ENCODE peak calls at places on chromosomes 12 and 14, in nine cellular contexts. Z, W, R, O, F, A, L, X and D are unnamed samples. For H3K4me1, the result is how much of the 10 kb centered on the place peaks cover.

GRCh38 chr14:105588236-105588860 is 62.0 kb downstream of the TMEM121 start:
- DNase-seq in Z (no peak), R (no peak), W (no peak), A (no peak), L (no peak), O (no peak), F (no peak), X (no peak), D (peak)

GRCh38 chr14:92586001-92586947 is 72.7 kb downstream of the RIN3 start:
- DNase-seq in A (no peak), O (no peak), X (no peak), Z (peak), L (peak), F (peak), W (no peak), R (peak), D (no peak)

GRCh38 chr14:65462411-65462810 is 49.9 kb downstream of the FUT8 start:
- DNase-seq in R (no peak), Z (no peak), O (no peak), L (no peak), F (peak), X (no peak), W (no peak), A (no peak), D (no peak)

GRCh38 chr12:10722905-10723866 is at the start of gene YBX3:
- DNase-seq in F (peak), A (peak), O (peak), W (peak), L (peak), Z (peak), R (no peak), X (peak), D (peak)

GRCh38 chr14:106844608-106845285 is 1318.4 kb downstream of the TMEM121 start:
- DNase-seq in O (no peak), A (no peak), R (peak), L (no peak), W (peak), X (no peak), F (no peak), Z (peak), D (peak)

GRCh38 chr12:3490848-3491382 is at the start of gene PRMT8:
- DNase-seq in F (peak), L (no peak), A (peak), R (no peak), X (no peak), W (no peak), O (peak), Z (no peak), D (no peak)

GRCh38 chr14:92154283-92154942 is 32.6 kb downstream of the CPSF2 start:
- DNase-seq in F (peak), A (no peak), O (no peak), X (no peak), L (no peak), W (no peak), R (no peak), Z (no peak), D (no peak)

GRCh38 chr12:11650697-11651281 is 1.3 kb downstream of the ETV6 start:
- DNase-seq in F (peak), R (no peak), X (no peak), W (no peak), L (peak), O (no peak), A (peak), Z (peak), D (peak)

GRCh38 chr14:23621204-23621931 is 14.8 kb upstream of the DHRS2 start:
- DNase-seq in F (no peak), R (no peak), L (no peak), A (no peak), X (no peak), Z (no peak), O (no peak), W (no peak), D (no peak)

GRCh38 chr12:7144414-7145120 is 14.4 kb downstream of the CLSTN3 start:
- DNase-seq in R (no peak), X (no peak), W (no peak), Z (peak), O (peak), L (peak), F (peak), A (no peak), D (no peak)

GRCh38 chr14:25086081-25086480 is 36.1 kb upstream of the STXBP6 start:
- DNase-seq in W (no peak), F (no peak), Z (no peak), A (no peak), L (no peak), X (no peak), R (no peak), O (no peak), D (no peak)

GRCh38 chr14:72792051-72792788 is 101.7 kb downstream of the DPF3 start:
- DNase-seq in R (no peak), F (peak), X (no peak), W (no peak), L (no peak), Z (no peak), A (peak), O (peak), D (no peak)

GRCh38 chr14:95713596-95714371 is at the start of gene TCL1A:
- DNase-seq in W (no peak), X (no peak), L (no peak), Z (no peak), O (peak), F (no peak), A (peak), R (no peak), D (no peak)

GRCh38 chr12:41521872-41522379 is 333.8 kb downstream of the PDZRN4 start:
- DNase-seq in W (no peak), R (no peak), Z (no peak), O (no peak), X (no peak), L (peak), A (no peak), F (peak), D (no peak)

GRCh38 chr12:4900327-4900726 is 9.4 kb upstream of the KCNA1 start:
- DNase-seq in F (peak), Z (no peak), A (no peak), R (no peak), O (peak), L (no peak), W (no peak), X (no peak), D (no peak)

GRCh38 chr12:4417471-4417870 is 28.1 kb downstream of the FGF6 start:
- DNase-seq in O (no peak), R (no peak), F (no peak), L (no peak), Z (no peak), X (no peak), A (peak), W (no peak), D (no peak)

GRCh38 chr12:85633491-85633890 is 202.7 kb downstream of the RASSF9 start:
- DNase-seq in F (no peak), O (no peak), W (no peak), X (no peak), R (no peak), A (no peak), Z (no peak), L (no peak), D (no peak)
- H3K4me1 ChIP-seq in F (under half), O (under half), W (under half), X (under half), R (under half), A (under half), Z (under half), L (under half), D (under half)

DNA sequence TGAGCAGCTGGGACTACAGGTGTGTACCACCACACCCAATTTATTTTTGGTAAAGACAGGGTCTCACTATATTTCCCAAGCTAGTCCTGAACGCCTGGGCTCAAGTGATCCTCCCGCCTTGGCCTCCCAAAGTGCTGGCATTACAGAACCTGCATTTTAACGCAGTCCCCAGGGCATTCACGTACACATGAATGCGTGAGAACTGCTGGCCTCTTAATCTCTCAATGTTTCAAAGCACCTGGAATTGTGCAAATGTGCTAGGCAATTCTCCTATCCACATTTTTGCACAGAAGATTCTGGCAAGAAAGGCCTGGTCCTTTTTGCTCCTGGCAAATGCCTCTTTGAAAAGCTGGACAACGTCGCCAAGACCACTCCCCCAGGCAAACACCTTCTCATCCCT is 35.2 kb downstream of the TESC start:
- DNase-seq in W (no peak), A (no peak), F (no peak), L (no peak), X (no peak), O (no peak), R (no peak), Z (no peak), D (no peak)
- H3K4me3 ChIP-seq in W (no peak), A (no peak), F (no peak), L (no peak), X (no peak), O (no peak), R (no peak), Z (no peak), D (no peak)

DNA sequence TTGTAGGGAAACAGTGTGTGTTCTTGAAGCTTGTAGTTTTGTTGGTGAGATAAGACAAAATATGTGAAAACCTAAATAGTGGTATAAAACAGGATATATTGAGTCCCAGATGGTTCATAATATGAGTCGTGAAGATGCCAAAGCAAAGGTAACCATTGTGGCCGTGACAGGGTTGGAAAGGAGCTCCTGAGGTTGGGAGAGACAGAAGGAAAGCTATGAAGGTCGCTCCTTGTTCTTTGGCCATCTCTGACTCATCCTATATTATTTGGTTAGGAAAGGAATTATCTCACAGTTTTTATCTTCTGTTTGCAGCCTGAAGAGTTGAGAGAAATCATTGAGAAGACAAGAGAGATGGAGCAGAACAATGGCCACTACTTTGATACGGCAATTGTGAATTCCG is 27.1 kb downstream of the ATP6V1D start:
- DNase-seq in F (no peak), A (no peak), Z (no peak), L (no peak), O (peak), W (no peak), R (no peak), X (no peak), D (no peak)
- H3K27ac ChIP-seq in F (no peak), A (no peak), Z (no peak), L (no peak), O (no peak), W (no peak), R (no peak), X (no peak), D (no peak)

GRCh38 chr12:94588271-94588785 is 62.0 kb downstream of the TMCC3 start:
- DNase-seq in W (no peak), R (no peak), O (peak), X (no peak), L (peak), Z (no peak), A (no peak), F (no peak), D (no peak)
- H3K4me1 ChIP-seq in W (under half), R (under half), O (under half), X (under half), L (half or more), Z (under half), A (under half), F (under half), D (half or more)

DNA sequence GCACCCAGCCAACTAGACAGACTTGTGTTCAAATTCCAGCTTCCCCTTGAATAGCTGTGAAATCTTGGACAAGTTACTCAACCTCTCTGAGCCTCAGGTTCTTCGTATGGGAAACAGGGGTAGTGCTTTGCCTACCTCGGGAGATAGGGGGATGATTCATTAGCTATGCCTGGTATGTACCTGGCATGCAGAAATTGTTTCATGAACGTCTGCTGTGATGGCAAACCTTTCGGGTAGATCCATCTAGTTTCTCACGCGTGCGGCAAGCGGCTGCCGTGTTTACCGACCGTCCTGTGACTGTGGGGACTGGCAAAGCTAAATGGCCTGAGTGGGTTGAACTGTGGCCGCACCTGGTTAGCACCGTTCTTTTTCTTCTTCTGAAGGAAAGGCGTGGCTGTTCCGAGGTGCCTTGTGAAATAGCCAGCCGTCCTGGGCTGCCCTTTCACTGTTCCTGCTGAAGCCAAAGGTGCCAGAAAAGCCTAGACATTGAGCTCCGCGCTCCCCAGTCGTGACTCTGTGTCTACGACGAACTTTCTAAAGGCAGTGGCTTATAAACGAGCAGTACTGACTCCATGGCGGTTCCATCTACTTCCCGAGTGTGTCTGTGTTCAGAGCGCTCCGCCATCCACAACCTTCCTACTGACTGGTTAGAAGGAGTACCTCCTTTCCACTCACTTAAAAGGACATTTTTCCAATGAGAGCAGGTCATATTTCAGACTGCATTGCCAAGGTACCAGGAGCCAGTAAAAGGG is 40.7 kb upstream of the MED13L start:
- DNase-seq in X (no peak), R (no peak), O (no peak), Z (no peak), F (no peak), A (no peak), W (peak), L (no peak), D (no peak)
- H3K4me3 ChIP-seq in X (no peak), R (no peak), O (no peak), Z (no peak), F (no peak), A (no peak), W (no peak), L (no peak), D (no peak)

GRCh38 chr14:78968249-78968648 is 798.1 kb downstream of the NRXN3 start:
- DNase-seq in R (no peak), W (no peak), F (no peak), L (no peak), A (no peak), Z (no peak), O (no peak), X (no peak), D (no peak)
- H3K27ac ChIP-seq in R (no peak), W (no peak), F (no peak), L (peak), A (no peak), Z (no peak), O (no peak), X (no peak), D (no peak)